ENCODE peak calls at places on chromosome 15, in seven cellular contexts. F is NCI-H1930; K is left colon; P is kidney; J is neuronal stem cell; R is heart left ventricle; I is activated CD8-positive, alpha-beta memory T cell treated with anti-CD3 and anti-CD28 coated beads, Interleukin-2, amount 10 ng/mL, durations not matched to agents 7 days and 5 days. E is an unnamed sample.

GRCh38 chr15:75836953-75837321 is 6.3 kb upstream of the UBE2Q2 start:
- DNase-seq in P (no peak), K (no peak), J (no peak), R (no peak), F (no peak), I (peak), E (no peak)

GRCh38 chr15:28919201-28919627 is 33.4 kb downstream of the APBA2 start:
- DNase-seq in K (no peak), P (no peak), I (peak), F (no peak), J (no peak), R (no peak), E (no peak)

GRCh38 chr15:59154268-59154667 is 49.3 kb downstream of the CCNB2 start:
- DNase-seq in J (no peak), I (no peak), F (no peak), K (no peak), R (no peak), P (no peak), E (no peak)

GRCh38 chr15:56631765-56632164 is 101.5 kb downstream of the ZNF280D start:
- DNase-seq in R (no peak), J (no peak), K (no peak), I (no peak), F (no peak), P (no peak), E (no peak)

GRCh38 chr15:84980196-84981053 is 1.2 kb upstream of the PDE8A start:
- DNase-seq in F (peak), I (peak), K (peak), J (peak), P (peak), R (peak), E (peak)

GRCh38 chr15:36737430-36737891 is 158.0 kb downstream of the CDIN1 start:
- DNase-seq in J (no peak), K (no peak), I (no peak), P (no peak), F (no peak), R (no peak), E (no peak)

GRCh38 chr15:39399600-39399999 is 181.3 kb upstream of the THBS1 start:
- DNase-seq in K (no peak), I (no peak), F (no peak), P (no peak), R (no peak), J (no peak), E (no peak)

GRCh38 chr15:100687532-100688215 is 85.3 kb downstream of the ASB7 start:
- DNase-seq in R (no peak), I (no peak), K (no peak), P (no peak), F (no peak), J (no peak), E (no peak)

GRCh38 chr15:23038741-23039150 is 623 bp downstream of the TUBGCP5 start:
- DNase-seq in F (no peak), I (no peak), P (no peak), R (no peak), K (no peak), J (no peak), E (no peak)

GRCh38 chr15:35743320-35743719 is 197.4 kb upstream of the DPH6 start:
- DNase-seq in I (no peak), J (no peak), R (no peak), K (no peak), F (no peak), P (no peak), E (no peak)

GRCh38 chr15:41746802-41747201 is 27.5 kb upstream of the MAPKBP1 start:
- DNase-seq in J (no peak), I (no peak), R (no peak), K (no peak), F (no peak), P (no peak), E (no peak)

GRCh38 chr15:48644498-48644826 is 1.0 kb downstream of the FBN1 start:
- DNase-seq in I (no peak), P (peak), F (no peak), J (no peak), K (peak), R (peak), E (peak)

GRCh38 chr15:78726870-78727551 is 84.3 kb downstream of the ADAMTS7 start:
- DNase-seq in I (no peak), K (peak), P (no peak), J (no peak), F (no peak), R (no peak), E (no peak)